ENCODE peak calls at places on chromosome 21, in seven cellular contexts. One of them, this sample, is unnamed.

GRCh38 chr21:42039470-42039901 is 29.3 kb upstream of the ZBTB21 start:
- DNase-seq in kidney glomerular epithelial cell: no peak
- DNase-seq in lower lobe of right lung: peak
- DNase-seq in anterior cingulate cortex: no peak
- DNase-seq in uterus: peak
- DNase-seq in WTC11: no peak
- DNase-seq in NCI-H2081 treated with DMSO at 0.1 percent for 48 hours: no peak
- DNase-seq in this sample: peak

GRCh38 chr21:39000496-39000895 is 182.8 kb downstream of the PSMG1 start:
- DNase-seq in anterior cingulate cortex: no peak
- DNase-seq in uterus: no peak
- DNase-seq in WTC11: no peak
- DNase-seq in kidney glomerular epithelial cell: no peak
- DNase-seq in lower lobe of right lung: no peak
- DNase-seq in NCI-H2081 treated with DMSO at 0.1 percent for 48 hours: no peak
- DNase-seq in this sample: no peak

GRCh38 chr21:34351786-34352241 is 12.0 kb upstream of the KCNE2 start:
- DNase-seq in anterior cingulate cortex: peak
- DNase-seq in uterus: no peak
- DNase-seq in NCI-H2081 treated with DMSO at 0.1 percent for 48 hours: peak
- DNase-seq in lower lobe of right lung: no peak
- DNase-seq in kidney glomerular epithelial cell: peak
- DNase-seq in WTC11: no peak
- DNase-seq in this sample: peak

GRCh38 chr21:16055012-16055411 is 325.2 kb downstream of the USP25 start:
- DNase-seq in kidney glomerular epithelial cell: no peak
- DNase-seq in lower lobe of right lung: no peak
- DNase-seq in WTC11: no peak
- DNase-seq in NCI-H2081 treated with DMSO at 0.1 percent for 48 hours: no peak
- DNase-seq in anterior cingulate cortex: no peak
- DNase-seq in uterus: no peak
- DNase-seq in this sample: no peak

GRCh38 chr21:29382029-29382654 is 83.4 kb downstream of the BACH1 start:
- DNase-seq in WTC11: no peak
- DNase-seq in lower lobe of right lung: no peak
- DNase-seq in uterus: no peak
- DNase-seq in anterior cingulate cortex: no peak
- DNase-seq in kidney glomerular epithelial cell: peak
- DNase-seq in NCI-H2081 treated with DMSO at 0.1 percent for 48 hours: no peak
- DNase-seq in this sample: peak

GRCh38 chr21:34543017-34543416 is 31.0 kb upstream of the KCNE1 start:
- DNase-seq in uterus: no peak
- DNase-seq in NCI-H2081 treated with DMSO at 0.1 percent for 48 hours: no peak
- DNase-seq in kidney glomerular epithelial cell: no peak
- DNase-seq in WTC11: no peak
- DNase-seq in lower lobe of right lung: no peak
- DNase-seq in anterior cingulate cortex: no peak
- DNase-seq in this sample: no peak

GRCh38 chr21:17548262-17548661 is 35.4 kb downstream of the CXADR start:
- DNase-seq in WTC11: no peak
- DNase-seq in lower lobe of right lung: no peak
- DNase-seq in anterior cingulate cortex: no peak
- DNase-seq in uterus: no peak
- DNase-seq in kidney glomerular epithelial cell: no peak
- DNase-seq in NCI-H2081 treated with DMSO at 0.1 percent for 48 hours: no peak
- DNase-seq in this sample: peak

GRCh38 chr21:18369115-18369514 is 34.5 kb downstream of the TMPRSS15 start:
- DNase-seq in lower lobe of right lung: no peak
- DNase-seq in WTC11: no peak
- DNase-seq in kidney glomerular epithelial cell: peak
- DNase-seq in anterior cingulate cortex: no peak
- DNase-seq in NCI-H2081 treated with DMSO at 0.1 percent for 48 hours: no peak
- DNase-seq in uterus: no peak
- DNase-seq in this sample: peak

GRCh38 chr21:25640671-25641292 is 1.7 kb downstream of the JAM2 start:
- DNase-seq in WTC11: no peak
- DNase-seq in kidney glomerular epithelial cell: no peak
- DNase-seq in anterior cingulate cortex: no peak
- DNase-seq in uterus: no peak
- DNase-seq in lower lobe of right lung: no peak
- DNase-seq in NCI-H2081 treated with DMSO at 0.1 percent for 48 hours: no peak
- DNase-seq in this sample: no peak